ENCODE peak calls at places on chromosomes 5 and 9, in five cellular contexts. V is astrocyte, K is PC-3, M is fibroblast of lung, H is HCT116. Q is an unnamed sample.

GRCh38 chr9:23728736-23729135 is 97.3 kb downstream of the ELAVL2 start:
- DNase-seq in V (no peak), K (no peak), M (no peak), H (no peak), Q (peak; percentile 2)

GRCh38 chr9:77589046-77589795 is 58.9 kb downstream of the GNA14 start:
- DNase-seq in V (no peak), K (peak; percentile 95), M (no peak), H (no peak), Q (no peak)

GRCh38 chr5:55997742-55998351 is 3.1 kb upstream of the IL6ST start:
- DNase-seq in V (peak; percentile 61), K (peak; percentile 69), M (peak; percentile 69), H (no peak), Q (no peak)

GRCh38 chr5:76544268-76544926 is 78.8 kb downstream of the F2RL2 start:
- DNase-seq in V (peak; percentile 30), K (peak; percentile 43), M (peak; percentile 43), H (peak; percentile 31), Q (peak; percentile 64)

GRCh38 chr5:73591698-73592501 is 26.4 kb downstream of the UTP15 start:
- DNase-seq in V (peak; percentile 35), K (peak; percentile 54), M (peak; percentile 45), H (no peak), Q (no peak)

GRCh38 chr5:116887104-116887503 is 312.5 kb upstream of the SEMA6A start:
- DNase-seq in V (no peak), K (no peak), M (no peak), H (no peak), Q (no peak)

GRCh38 chr5:113090336-113091106 is 113.9 kb downstream of the DCP2 start:
- DNase-seq in V (peak; percentile 18), K (no peak), M (peak; percentile 37), H (no peak), Q (no peak)

GRCh38 chr5:179154346-179154990 is 94.3 kb downstream of the ZNF354C start:
- DNase-seq in V (no peak), K (no peak), M (no peak), H (no peak), Q (no peak)

GRCh38 chr5:67318746-67319145 is 122.1 kb upstream of the CD180 start:
- DNase-seq in V (no peak), K (no peak), M (no peak), H (no peak), Q (no peak)

GRCh38 chr9:34589656-34590375 is at the start of gene CNTFR:
- DNase-seq in V (no peak), K (no peak), M (no peak), H (no peak), Q (no peak)

GRCh38 chr5:17187401-17187800 is 30.0 kb upstream of the BASP1 start:
- DNase-seq in V (peak; percentile 76), K (peak; percentile 98), M (peak; percentile 76), H (no peak), Q (no peak)

GRCh38 chr9:132892383-132892782 is 13.7 kb downstream of the SPACA9 start:
- DNase-seq in V (no peak), K (no peak), M (no peak), H (no peak), Q (no peak)

GRCh38 chr9:25703826-25704357 is 25.6 kb upstream of the TUSC1 start:
- DNase-seq in V (no peak), K (no peak), M (peak; percentile 10), H (no peak), Q (no peak)

GRCh38 chr9:98707158-98708102 is 1.3 kb downstream of the GABBR2 start:
- DNase-seq in V (peak; percentile 74), K (peak; percentile 61), M (peak; percentile 83), H (peak; percentile 3), Q (no peak)

GRCh38 chr5:14242447-14242846 is 99.3 kb downstream of the TRIO start:
- DNase-seq in V (no peak), K (no peak), M (no peak), H (no peak), Q (no peak)

GRCh38 chr5:40879163-40879942 is 29.9 kb upstream of the C7 start:
- DNase-seq in V (peak; percentile 4), K (peak; percentile 66), M (peak; percentile 11), H (peak; percentile 13), Q (peak; percentile 66)

GRCh38 chr5:39599721-39600431 is 175.1 kb upstream of the DAB2 start:
- DNase-seq in V (peak; percentile 20), K (peak; percentile 84), M (peak; percentile 25), H (peak; percentile 24), Q (peak; percentile 51)

GRCh38 chr5:96911139-96911538 is 24.7 kb upstream of the LNPEP start:
- DNase-seq in V (no peak), K (no peak), M (no peak), H (no peak), Q (no peak)

GRCh38 chr5:156119692-156120091 is 207.3 kb upstream of the SGCD start:
- DNase-seq in V (no peak), K (no peak), M (no peak), H (no peak), Q (no peak)

GRCh38 chr5:67059747-67060490 is 136.7 kb downstream of the CD180 start:
- DNase-seq in V (peak; percentile 77), K (peak; percentile 30), M (peak; percentile 80), H (no peak), Q (no peak)

GRCh38 chr5:62182802-62183201 is 123.2 kb upstream of the KIF2A start:
- DNase-seq in V (no peak), K (no peak), M (no peak), H (no peak), Q (no peak)

GRCh38 chr9:122991370-122991830 is 42.1 kb upstream of the GPR21 start:
- DNase-seq in V (peak; percentile 90), K (peak; percentile 66), M (peak; percentile 92), H (peak; percentile 31), Q (peak; percentile 83)

GRCh38 chr5:69288069-69288468 is 44.5 kb downstream of the CCDC125 start:
- DNase-seq in V (no peak), K (no peak), M (no peak), H (no peak), Q (no peak)

GRCh38 chr5:62273691-62274090 is 32.3 kb upstream of the KIF2A start:
- DNase-seq in V (no peak), K (no peak), M (no peak), H (no peak), Q (no peak)

GRCh38 chr9:93968451-93969327 is 13.5 kb upstream of the BARX1 start:
- DNase-seq in V (peak; percentile 31), K (peak; percentile 54), M (peak; percentile 45), H (no peak), Q (no peak)

GRCh38 chr5:64516216-64516615 is 10.4 kb downstream of the RGS7BP start:
- DNase-seq in V (no peak), K (no peak), M (no peak), H (no peak), Q (no peak)

GRCh38 chr9:78860806-78861475 is 564.0 kb downstream of the PSAT1 start:
- DNase-seq in V (peak; percentile 83), K (peak; percentile 71), M (peak; percentile 85), H (no peak), Q (peak; percentile 44)

GRCh38 chr5:171588790-171589189 is 169.3 kb downstream of the FGF18 start:
- DNase-seq in V (no peak), K (no peak), M (no peak), H (no peak), Q (no peak)

GRCh38 chr9:123724211-123724831 is 205.6 kb downstream of the DENND1A start:
- DNase-seq in V (no peak), K (no peak), M (peak; percentile 44), H (no peak), Q (peak; percentile 42)

GRCh38 chr9:89309166-89309565 is 1.8 kb upstream of the CKS2 start:
- DNase-seq in V (no peak), K (no peak), M (no peak), H (no peak), Q (no peak)

DNA sequence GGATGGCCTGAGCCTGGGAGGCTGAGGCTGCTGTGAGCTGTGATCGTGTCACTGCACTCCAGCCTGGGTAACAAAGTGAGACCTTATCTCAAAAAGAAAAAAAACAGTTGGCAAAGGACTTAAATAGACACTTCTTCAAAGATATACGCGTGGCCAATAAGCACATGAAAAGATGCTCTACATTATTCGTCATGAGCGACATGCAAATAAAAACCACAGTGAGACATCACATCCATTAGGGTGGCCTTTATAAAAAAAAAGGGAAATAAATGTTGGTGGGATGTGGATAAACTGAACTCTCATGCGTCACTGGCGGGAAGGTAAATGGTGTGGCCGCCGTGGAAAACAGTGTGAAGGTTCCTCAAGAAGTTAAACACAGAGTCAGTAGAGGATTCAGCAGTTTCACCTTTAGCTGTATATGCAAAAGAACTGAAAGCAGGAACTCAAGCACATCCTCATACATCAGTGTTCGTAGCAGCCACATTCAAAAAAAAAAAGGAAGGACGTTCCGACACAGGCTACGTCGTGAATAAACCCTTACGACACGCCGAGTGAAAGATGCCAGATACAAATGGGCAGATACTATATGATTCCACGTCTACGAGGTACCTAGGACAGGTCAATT is 24.5 kb upstream of the NRARP start:
- DNase-seq in V (no peak), K (no peak), M (no peak), H (no peak), Q (peak; percentile 89)
- H3K27me3 ChIP-seq in V (no peaks in the 10 kb centered on the region), K (no peaks in the 10 kb centered on the region), M (no peaks in the 10 kb centered on the region), H (peaks cover 22% of the 10 kb centered on the region), Q (no peaks in the 10 kb centered on the region)

DNA sequence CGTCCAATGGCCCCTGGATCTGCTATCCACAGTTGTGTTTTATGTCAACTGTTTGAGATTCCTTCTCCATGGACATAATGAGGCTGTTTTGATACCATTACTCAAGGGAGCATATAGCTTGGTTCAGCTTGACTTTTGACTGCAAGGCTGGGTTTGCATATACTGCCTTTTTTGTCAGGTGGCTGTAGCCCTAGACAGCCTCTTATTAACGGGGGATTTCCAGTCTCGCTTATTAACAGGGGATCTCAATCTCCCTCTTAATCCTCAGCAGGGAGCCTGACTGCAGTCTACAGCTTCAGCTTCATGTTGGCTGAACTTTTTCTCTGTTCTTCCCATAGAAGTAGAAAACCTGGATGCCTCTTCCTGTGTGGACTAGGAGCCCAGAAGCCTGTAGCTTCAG is 73.7 kb upstream of the TNC start:
- DNase-seq in V (no peak), K (no peak), M (no peak), H (no peak), Q (no peak)
- H3K9ac ChIP-seq in V (no peak overlapping the region), K (no peak overlapping the region), M (no peak overlapping the region), H (no peak overlapping the region), Q (no peak overlapping the region)

DNA sequence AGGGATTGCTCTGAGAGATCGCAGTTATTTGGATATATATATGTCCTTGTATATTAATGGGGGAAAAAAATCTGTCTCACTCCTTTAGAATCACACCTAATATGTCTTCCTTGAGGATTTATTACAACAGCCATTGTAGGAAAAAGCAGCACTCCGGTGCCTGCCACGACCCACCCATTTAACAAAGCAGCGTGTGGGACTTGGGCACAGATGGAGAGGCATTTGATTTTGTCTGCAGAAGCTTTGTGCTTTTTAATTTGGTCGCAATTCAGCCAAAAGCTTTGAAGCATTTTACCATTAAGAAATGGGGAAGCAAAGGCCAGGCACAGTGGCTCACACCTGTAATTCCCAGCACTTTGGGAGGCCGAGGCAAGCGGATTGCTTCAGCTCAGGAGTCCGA is 159.2 kb downstream of the SMARCA2 start:
- DNase-seq in V (no peak), K (no peak), M (no peak), H (no peak), Q (no peak)
- H3K27me3 ChIP-seq in V (no peaks in the 10 kb centered on the region), K (no peaks in the 10 kb centered on the region), M (no peaks in the 10 kb centered on the region), H (peaks cover 5% of the 10 kb centered on the region), Q (no peaks in the 10 kb centered on the region)

DNA sequence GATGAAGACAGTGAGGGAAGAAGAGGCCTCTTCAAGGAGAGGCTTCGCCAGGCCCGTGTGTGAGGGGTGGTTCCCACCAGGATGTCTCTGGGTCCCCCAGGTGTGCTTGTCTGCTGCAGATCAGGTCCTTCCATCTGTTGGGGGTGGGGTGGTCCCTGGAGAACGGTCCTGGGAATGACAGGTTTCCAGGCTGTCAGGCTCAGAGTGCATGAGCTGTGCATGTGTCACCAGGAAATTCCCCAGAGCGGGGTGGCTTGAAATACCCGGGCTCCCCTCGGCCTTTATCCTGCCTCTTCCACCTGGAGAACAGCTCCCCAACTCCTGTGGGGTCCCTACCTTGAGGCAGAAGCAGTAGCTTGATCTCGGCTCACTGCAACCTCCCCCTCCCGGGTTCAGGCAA is 118.8 kb downstream of the GAPVD1 start:
- DNase-seq in V (no peak), K (peak; percentile 38), M (no peak), H (no peak), Q (no peak)
- H3K9ac ChIP-seq in V (no peak overlapping the region), K (no peak overlapping the region), M (no peak overlapping the region), H (no peak overlapping the region), Q (no peak overlapping the region)